ENCODE peak calls at places on chromosomes 3 and 15, in five cellular contexts. D is A549, G is tibial nerve, M is SJSA1, A is iPS DF 6.9. N is an unnamed sample.

GRCh38 chr15:27412413-27412812 is 441.4 kb downstream of the GABRG3 start:
- DNase-seq in D (peak; percentile 20), G (no peak), M (no peak), A (peak; percentile 13), N (no peak)

GRCh38 chr15:70200511-70200991 is 102.8 kb upstream of the TLE3 start:
- DNase-seq in D (no peak), G (no peak), M (no peak), A (no peak), N (no peak)

GRCh38 chr3:66413151-66413751 is 87.6 kb downstream of the LRIG1 start:
- DNase-seq in D (no peak), G (no peak), M (peak; percentile 76), A (no peak), N (no peak)

GRCh38 chr3:24505678-24506560 is 11.3 kb upstream of the THRB start:
- DNase-seq in D (no peak), G (no peak), M (no peak), A (no peak), N (no peak)

GRCh38 chr15:69107025-69107620 is 53.3 kb upstream of the GLCE start:
- DNase-seq in D (no peak), G (no peak), M (no peak), A (no peak), N (no peak)

GRCh38 chr3:140206196-140207040 is 271.4 kb downstream of the CLSTN2 start:
- DNase-seq in D (peak; percentile 4), G (no peak), M (no peak), A (no peak), N (no peak)

GRCh38 chr3:71254251-71254650 is 329.3 kb downstream of the FOXP1 start:
- DNase-seq in D (peak; percentile 70), G (no peak), M (no peak), A (no peak), N (no peak)

GRCh38 chr15:89888214-89888804 is 5.5 kb downstream of the AP3S2 start:
- DNase-seq in D (peak; percentile 69), G (no peak), M (no peak), A (no peak), N (no peak)

GRCh38 chr3:137792633-137793271 is 28.6 kb downstream of the SOX14 start:
- DNase-seq in D (peak; percentile 23), G (no peak), M (no peak), A (no peak), N (no peak)

GRCh38 chr3:125357032-125357658 is 18.0 kb downstream of the ZNF148 start:
- DNase-seq in D (peak; percentile 40), G (no peak), M (no peak), A (no peak), N (peak; percentile 25)

DNA sequence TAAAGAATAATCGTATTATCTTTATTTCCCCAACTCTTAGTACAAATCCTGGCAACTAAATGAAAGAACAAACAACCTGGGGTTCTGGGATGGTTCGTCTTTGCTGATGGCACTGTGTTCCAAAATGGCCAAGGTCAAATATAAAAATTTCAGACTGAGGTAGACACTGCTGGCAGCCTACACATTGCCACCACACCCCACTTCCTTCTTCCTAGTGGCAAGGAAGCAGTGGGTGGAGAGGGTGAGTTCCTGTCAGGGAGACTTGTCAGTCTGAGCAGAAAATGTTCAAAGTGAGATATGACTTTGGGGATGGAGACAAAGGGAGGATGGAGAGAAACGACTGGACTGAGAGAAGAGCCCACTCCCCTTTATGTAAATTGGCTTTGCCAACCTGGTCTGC is 69.6 kb downstream of the LMCD1 start:
- DNase-seq in D (no peak), G (no peak), M (no peak), A (no peak), N (no peak)
- H3K27ac ChIP-seq in D (no peak overlapping the region), G (no peak overlapping the region), M (no peak overlapping the region), A (no peak overlapping the region), N (no peak overlapping the region)

GRCh38 chr15:52105856-52106255 is 6.7 kb downstream of the BCL2L10 start:
- DNase-seq in D (no peak), G (no peak), M (no peak), A (no peak), N (no peak)

GRCh38 chr15:52101542-52102340 is 10.8 kb downstream of the BCL2L10 start:
- DNase-seq in D (no peak), G (no peak), M (no peak), A (no peak), N (no peak)

GRCh38 chr15:52102468-52102867 is 10.1 kb downstream of the BCL2L10 start:
- DNase-seq in D (peak; percentile 67), G (no peak), M (no peak), A (no peak), N (no peak)

GRCh38 chr15:52104532-52105004 is 8.0 kb downstream of the BCL2L10 start:
- DNase-seq in D (no peak), G (no peak), M (no peak), A (no peak), N (no peak)

DNA sequence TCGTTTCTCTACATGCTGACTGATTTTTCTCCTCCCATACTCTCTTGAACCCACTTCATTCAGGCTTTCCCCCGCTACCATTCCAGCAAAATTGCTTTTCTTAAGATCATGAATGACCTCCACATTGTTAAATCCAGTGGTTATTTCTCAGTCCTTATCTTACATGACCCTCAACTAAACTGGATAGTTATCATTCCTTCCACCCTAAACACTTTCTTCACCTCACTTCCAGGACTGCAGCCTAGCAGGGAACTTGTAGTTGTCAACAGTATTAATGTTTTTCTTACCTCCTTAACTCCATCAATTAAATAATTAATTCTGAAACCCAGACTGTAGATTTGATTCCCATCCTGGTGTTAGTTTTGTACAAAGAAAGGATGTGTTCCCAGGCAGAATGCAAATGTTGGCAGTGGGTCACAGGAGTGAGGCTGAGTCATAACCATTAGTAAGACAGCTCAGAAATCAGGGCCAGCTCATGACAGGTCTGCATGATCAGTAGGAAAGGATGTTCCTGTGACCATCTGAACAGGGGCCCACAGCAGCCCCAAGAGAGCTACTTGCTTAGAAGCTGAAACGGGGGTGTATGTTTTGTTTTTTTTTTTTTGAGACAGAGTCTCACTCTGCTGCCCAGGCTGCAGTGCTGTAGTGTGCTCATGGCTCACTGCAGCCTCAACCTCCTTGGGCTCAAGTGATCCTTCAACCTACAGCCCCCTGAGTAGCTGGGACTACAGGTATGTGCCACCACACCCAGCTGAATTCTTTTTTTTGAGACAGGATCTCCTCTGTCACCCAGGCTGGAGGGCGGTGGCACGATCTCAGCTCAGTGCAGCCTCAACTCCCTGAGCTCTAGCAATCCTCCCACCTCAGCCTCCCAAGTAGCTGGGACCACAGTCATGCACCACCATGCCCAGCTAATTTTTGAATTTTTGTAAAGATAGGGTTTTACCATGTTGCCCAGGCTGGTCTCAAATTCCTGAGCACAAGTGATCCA is 9.1 kb downstream of the BCL2L10 start:
- DNase-seq in D (peak; percentile 79), G (no peak), M (peak; percentile 76), A (no peak), N (no peak)
- H3K27ac ChIP-seq in D (peak overlapping the region; percentile 57), G (no peak overlapping the region), M (peak overlapping the region; percentile 41), A (no peak overlapping the region), N (no peak overlapping the region)

GRCh38 chr3:72316501-72317279 is 531.6 kb downstream of the SHQ1 start:
- DNase-seq in D (no peak), G (no peak), M (no peak), A (no peak), N (no peak)
- H3K27ac ChIP-seq in D (no peak overlapping the region), G (no peak overlapping the region), M (no peak overlapping the region), A (no peak overlapping the region), N (no peak overlapping the region)

GRCh38 chr3:46685446-46685845 is 8.0 kb downstream of the ALS2CL start:
- DNase-seq in D (no peak), G (no peak), M (no peak), A (no peak), N (no peak)
- H3K27ac ChIP-seq in D (no peak overlapping the region), G (no peak overlapping the region), M (no peak overlapping the region), A (no peak overlapping the region), N (no peak overlapping the region)

DNA sequence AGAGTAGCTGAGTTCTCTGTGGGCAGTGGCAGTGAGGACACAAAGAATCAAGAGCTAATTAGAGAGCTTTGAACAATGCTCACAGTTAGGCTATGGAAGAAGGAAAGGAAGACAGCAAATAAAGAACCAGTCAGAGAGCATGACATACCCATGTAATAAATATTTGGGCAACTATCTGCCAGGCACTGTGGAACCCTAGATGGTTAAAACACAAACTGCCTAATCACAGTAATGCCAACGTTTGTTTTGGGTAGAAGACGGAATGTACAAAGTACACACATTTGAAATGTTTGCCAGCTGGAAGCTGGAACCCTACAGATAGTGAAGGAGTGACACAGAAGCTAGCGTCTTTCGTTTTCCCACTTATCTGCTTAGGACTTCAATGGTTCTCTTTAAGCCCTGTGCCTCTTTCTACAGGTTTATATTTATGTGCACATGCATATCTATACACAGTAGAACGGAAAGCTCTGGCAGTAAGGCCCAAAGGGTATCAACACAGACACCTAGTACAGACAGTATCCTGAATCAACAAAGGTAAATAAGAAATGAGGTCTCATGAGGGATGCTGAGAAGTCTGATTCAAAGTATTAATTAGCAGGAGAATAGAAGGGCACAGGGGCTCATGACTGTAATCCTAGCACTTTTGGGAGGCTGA is 44.6 kb downstream of the ANKRD28 start:
- DNase-seq in D (peak; percentile 63), G (no peak), M (no peak), A (no peak), N (no peak)
- H3K27ac ChIP-seq in D (peak overlapping the region; percentile 82), G (peak overlapping the region; percentile 51), M (no peak overlapping the region), A (no peak overlapping the region), N (peak overlapping the region; percentile 88)

DNA sequence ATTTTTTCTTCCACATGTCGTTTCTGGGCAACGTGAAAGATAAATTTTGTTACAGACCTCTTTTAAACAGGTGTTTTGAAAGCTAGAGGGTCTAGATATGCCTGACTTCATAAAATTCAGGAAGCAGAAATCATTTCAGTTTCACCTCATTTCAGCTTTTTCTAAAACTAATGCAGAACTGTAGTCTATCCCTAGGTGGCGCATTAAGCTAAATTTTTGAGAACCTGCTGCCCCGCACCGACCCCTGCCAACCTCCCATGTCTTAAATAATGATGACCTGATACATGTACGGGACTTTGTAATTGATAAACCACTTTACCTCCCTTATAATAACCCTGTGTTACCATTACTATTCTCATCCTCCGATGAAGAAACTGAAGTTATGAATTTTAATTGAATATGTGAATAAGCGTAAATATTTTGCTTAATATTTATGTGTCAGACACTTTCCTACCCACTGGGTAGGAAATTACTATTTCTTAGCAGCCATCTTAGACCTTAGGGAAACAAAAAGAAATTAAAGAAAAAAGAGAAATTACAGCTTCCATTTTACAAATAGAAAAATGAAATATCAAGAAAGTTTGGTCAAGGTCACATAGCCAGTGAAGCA is 78.7 kb upstream of the GCNT3 start:
- DNase-seq in D (peak; percentile 76), G (no peak), M (no peak), A (no peak), N (no peak)
- H3K27ac ChIP-seq in D (peak overlapping the region; percentile 10), G (no peak overlapping the region), M (no peak overlapping the region), A (no peak overlapping the region), N (no peak overlapping the region)

DNA sequence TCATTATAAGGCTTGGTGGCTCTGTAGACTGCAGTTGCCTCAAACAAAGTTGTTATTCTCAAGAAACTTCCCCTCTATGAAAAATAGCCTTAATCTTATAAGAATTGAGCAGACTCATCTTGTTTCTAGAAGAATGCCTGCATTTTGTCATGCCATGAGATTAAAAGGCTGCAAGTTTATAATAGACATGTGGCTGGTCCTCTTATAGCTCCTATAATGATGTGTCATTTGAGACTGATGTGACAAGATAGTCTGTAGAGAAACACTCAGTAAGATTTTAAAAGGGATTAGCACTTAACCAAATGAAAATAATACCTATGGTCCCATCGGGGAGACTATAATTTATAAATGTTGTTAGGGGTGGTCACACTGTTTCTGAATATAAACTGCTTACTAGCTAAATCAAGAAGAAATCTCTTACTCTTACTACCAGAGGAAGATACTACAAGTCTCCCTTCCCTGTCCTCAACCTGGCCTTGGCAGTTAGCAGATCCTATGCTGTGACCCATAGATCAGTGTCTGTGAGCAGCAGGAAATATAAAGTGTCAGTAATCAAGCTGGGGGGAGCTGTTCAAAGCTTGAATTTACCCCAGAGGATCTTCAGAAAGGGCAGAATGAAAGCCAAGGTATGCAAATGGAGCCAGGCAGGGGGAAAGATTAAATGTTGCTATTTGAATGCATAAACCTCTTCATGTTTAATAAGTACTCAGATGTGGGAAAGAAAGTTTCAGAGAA is 312.7 kb downstream of the OXSM start:
- DNase-seq in D (no peak), G (no peak), M (no peak), A (no peak), N (no peak)
- H3K27ac ChIP-seq in D (no peak overlapping the region), G (no peak overlapping the region), M (no peak overlapping the region), A (no peak overlapping the region), N (no peak overlapping the region)

N was measured in substantia nigra.